ENCODE peak calls at places on chromosomes 13 and 19, in four cellular contexts. I, U, H and S are unnamed samples.

GRCh38 chr13:79997244-79997643 is 343.7 kb downstream of the SPRY2 start:
- DNase-seq in H (no peak), I (no peak), U (no peak), S (no peak)

GRCh38 chr19:47511681-47512080 is 3.2 kb downstream of the NAPA start:
- DNase-seq in U (peak), H (no peak), I (peak), S (peak)

GRCh38 chr13:113663934-113664333 is 3.1 kb upstream of the GRK1 start:
- DNase-seq in U (no peak), I (no peak), H (no peak), S (no peak)

GRCh38 chr13:50128406-50129048 is 113.3 kb downstream of the KCNRG start:
- DNase-seq in U (no peak), H (no peak), I (no peak), S (no peak)

GRCh38 chr13:60112771-60113170 is 51.0 kb downstream of the DIAPH3 start:
- DNase-seq in U (no peak), I (peak), H (no peak), S (no peak)

GRCh38 chr13:26873174-26873698 is 112.7 kb upstream of the GPR12 start:
- DNase-seq in I (no peak), H (no peak), U (no peak), S (no peak)

GRCh38 chr19:53076984-53077383 is 26.2 kb downstream of the ZNF160 start:
- DNase-seq in U (no peak), H (no peak), I (peak), S (peak)

GRCh38 chr13:114161644-114162532 is 17.2 kb upstream of the CFAP97D2 start:
- DNase-seq in H (peak), I (peak), U (no peak), S (peak)

GRCh38 chr19:29687897-29688728 is 22.9 kb downstream of the PLEKHF1 start:
- DNase-seq in H (no peak), I (peak), U (no peak), S (peak)

GRCh38 chr13:71587778-71588177 is 279.2 kb downstream of the DACH1 start:
- DNase-seq in I (no peak), H (no peak), U (no peak), S (no peak)

GRCh38 chr13:52454825-52455676 is at the start of gene CKAP2:
- DNase-seq in I (peak), H (peak), U (peak), S (peak)

GRCh38 chr13:28346136-28346535 is 148.8 kb downstream of the FLT1 start:
- DNase-seq in I (no peak), H (no peak), U (no peak), S (no peak)

DNA sequence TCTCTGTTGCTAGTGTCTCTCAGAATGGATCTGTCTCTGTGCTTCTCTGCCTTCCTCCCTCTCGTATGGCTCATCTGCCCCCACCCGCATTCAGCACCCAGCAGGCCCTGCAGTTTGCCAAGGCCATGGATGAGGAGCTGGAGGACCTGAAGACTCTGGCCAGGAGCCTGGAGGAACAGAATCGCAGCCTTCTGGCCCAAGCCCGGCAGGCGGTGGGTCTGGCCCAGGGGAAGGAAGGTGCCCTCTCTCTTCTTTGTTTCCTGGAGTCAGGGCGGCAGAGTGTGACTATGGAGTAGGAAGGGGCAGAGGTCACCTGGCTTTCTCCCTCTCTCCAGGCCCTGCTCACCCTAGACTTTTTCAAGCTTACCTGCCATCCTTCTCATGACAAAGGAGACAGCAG is 10.9 kb downstream of the KASH5 start:
- DNase-seq in U (no peak), H (no peak), I (no peak), S (no peak)
- TF ChIP-seq CTCF in U (no peak), H (no peak), I (no peak), S (no peak)

GRCh38 chr19:15971217-15971616 is 22.4 kb downstream of the OR10H4 start:
- DNase-seq in H (no peak), U (no peak), I (no peak), S (no peak)
- TF ChIP-seq CTCF in H (no peak), U (no peak), I (peak), S (no peak)

DNA sequence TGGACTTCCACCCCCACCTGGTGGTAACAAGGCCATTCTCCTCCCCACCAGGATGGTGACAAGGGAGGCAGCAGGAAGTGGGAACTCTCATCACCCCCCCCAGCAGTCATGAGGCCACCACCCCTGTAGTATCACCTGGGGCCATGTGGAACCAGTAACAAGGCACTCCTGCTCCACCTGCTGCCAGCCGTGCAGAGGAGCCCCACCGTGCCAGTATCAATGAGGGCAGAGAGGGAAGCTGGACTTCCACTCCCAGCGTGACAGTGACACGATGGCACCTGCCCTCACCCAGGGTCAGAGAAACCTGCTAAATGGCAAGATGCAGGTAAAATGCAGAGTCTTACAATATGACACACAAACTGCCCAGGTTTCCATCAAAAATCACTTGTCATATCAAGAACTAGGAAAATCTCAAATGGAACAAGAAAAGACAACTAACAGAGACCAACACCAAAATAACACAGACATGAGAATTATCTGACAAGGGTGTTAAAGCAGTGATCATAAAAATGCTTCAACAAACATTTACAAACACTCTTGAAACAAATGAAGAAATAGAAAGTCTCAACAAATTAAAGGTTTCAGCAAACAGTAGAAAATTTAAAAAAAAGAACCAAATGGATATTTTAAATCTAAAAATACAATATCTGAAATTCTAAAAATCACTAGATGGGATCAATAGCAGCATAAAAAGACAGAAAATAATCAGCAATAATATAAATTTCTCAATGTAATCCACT is 9.1 kb upstream of the SPACA7 start:
- DNase-seq in U (no peak), H (no peak), I (no peak), S (no peak)
- TF ChIP-seq CTCF in U (no peak), H (no peak), I (no peak), S (no peak)

GRCh38 chr19:18895038-18895827 is 725 bp downstream of the CERS1 start:
- DNase-seq in U (no peak), H (no peak), I (peak), S (peak)
- TF ChIP-seq CTCF in U (peak), H (no peak), I (peak), S (peak)

GRCh38 chr19:18899624-18900560 is 3.9 kb upstream of the CERS1 start:
- DNase-seq in I (no peak), U (no peak), H (no peak), S (no peak)

GRCh38 chr19:18897108-18898029 is 1.4 kb upstream of the CERS1 start:
- DNase-seq in U (no peak), H (no peak), I (no peak), S (no peak)

GRCh38 chr19:18896421-18896841 is 473 bp upstream of the CERS1 start:
- DNase-seq in I (no peak), H (no peak), U (no peak), S (no peak)

GRCh38 chr19:18898533-18899408 is 2.8 kb upstream of the CERS1 start:
- DNase-seq in I (no peak), U (no peak), H (no peak), S (no peak)

DNA sequence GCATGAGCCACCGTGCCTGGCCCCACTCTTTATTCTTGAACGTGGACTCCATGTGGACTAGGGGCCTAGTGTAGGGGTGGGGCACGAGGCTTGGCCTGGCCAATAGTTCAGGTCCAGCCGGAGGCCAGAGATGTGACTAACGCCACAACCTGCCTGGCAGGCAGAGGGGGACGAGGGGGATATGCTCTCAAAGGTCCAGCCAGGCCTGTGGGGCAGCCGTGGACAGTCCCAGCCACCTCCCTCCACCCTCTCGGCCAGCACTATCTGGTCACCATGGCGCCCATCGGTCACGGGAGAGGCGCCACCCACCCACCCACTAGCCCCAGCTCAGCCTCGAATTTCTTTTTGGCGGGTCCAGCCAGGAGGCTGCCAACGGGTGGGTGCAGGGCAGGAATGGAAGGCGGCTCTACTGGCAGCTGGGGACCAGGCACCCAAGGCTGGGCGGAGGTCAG is 2.1 kb upstream of the CERS1 start:
- DNase-seq in I (peak), U (no peak), H (no peak), S (no peak)
- TF ChIP-seq CTCF in I (no peak), U (no peak), H (no peak), S (no peak)

GRCh38 chr19:39499082-39499642 is 415 bp downstream of the DLL3 start:
- DNase-seq in U (no peak), I (no peak), H (no peak), S (peak)

GRCh38 chr19:39499932-39500331 is 1.2 kb downstream of the DLL3 start:
- DNase-seq in H (no peak), U (no peak), I (no peak), S (no peak)

GRCh38 chr19:39496063-39496462 is 2.7 kb upstream of the DLL3 start:
- DNase-seq in U (no peak), H (no peak), I (no peak), S (no peak)

GRCh38 chr19:39498262-39499081 is at the start of gene DLL3:
- DNase-seq in U (no peak), H (no peak), I (peak), S (peak)

GRCh38 chr19:39497850-39498261 is 891 bp upstream of the DLL3 start:
- DNase-seq in I (peak), H (no peak), U (no peak), S (peak)
- TF ChIP-seq CTCF in I (peak), H (no peak), U (peak), S (peak)